ENCODE peak calls at places on chromosomes 11 and 22, in seven cellular contexts. J, V, P, N, C, X and H are unnamed samples.
A peak's percentile ranks its signal among the peaks of the same experiment; 100 is the strongest.

GRCh38 chr11:3990406-3990805 is 104.2 kb upstream of the RRM1 start:
- DNase-seq in J (no peak), V (no peak), P (no peak), N (no peak), C (no peak), X (no peak), H (no peak)

GRCh38 chr11:69122642-69123431 is 32.9 kb upstream of the SMIM38 start:
- DNase-seq in J (peak; percentile 97), V (peak; percentile 87), P (peak; percentile 66), N (peak; percentile 64), C (peak; percentile 94), X (no peak), H (peak; percentile 26)

GRCh38 chr11:74470526-74470925 is 3.2 kb upstream of the KCNE3 start:
- DNase-seq in J (no peak), V (no peak), P (no peak), N (no peak), C (no peak), X (no peak), H (no peak)

GRCh38 chr11:134312807-134313206 is 19.0 kb upstream of the GLB1L2 start:
- DNase-seq in J (no peak), V (no peak), P (no peak), N (no peak), C (no peak), X (no peak), H (no peak)

GRCh38 chr11:131595812-131596211 is 225.4 kb downstream of the NTM start:
- DNase-seq in J (no peak), V (no peak), P (no peak), N (no peak), C (no peak), X (no peak), H (peak; percentile 47)

GRCh38 chr22:46425011-46425410 is 89.5 kb downstream of the TRMU start:
- DNase-seq in J (no peak), V (no peak), P (no peak), N (no peak), C (no peak), X (no peak), H (no peak)

GRCh38 chr11:119472186-119472855 is 49.3 kb upstream of the THY1 start:
- DNase-seq in J (no peak), V (no peak), P (no peak), N (no peak), C (no peak), X (no peak), H (no peak)

GRCh38 chr11:105673089-105673488 is 63.2 kb downstream of the GRIA4 start:
- DNase-seq in J (no peak), V (no peak), P (peak; percentile 17), N (no peak), C (no peak), X (no peak), H (no peak)

GRCh38 chr11:93727985-93728791 is 13.1 kb downstream of the TAF1D start:
- DNase-seq in J (no peak), V (no peak), P (no peak), N (no peak), C (no peak), X (no peak), H (no peak)

GRCh38 chr11:32895471-32895870 is 2.9 kb downstream of the QSER1 start:
- DNase-seq in J (no peak), V (no peak), P (no peak), N (no peak), C (no peak), X (no peak), H (no peak)

GRCh38 chr11:18313985-18314763 is 7.8 kb downstream of the HPS5 start:
- DNase-seq in J (no peak), V (peak; percentile 61), P (no peak), N (no peak), C (no peak), X (no peak), H (no peak)

GRCh38 chr11:65499713-65500261 is 942 bp downstream of the MALAT1 start:
- DNase-seq in J (no peak), V (no peak), P (no peak), N (no peak), C (no peak), X (no peak), H (no peak)

GRCh38 chr11:88384678-88385015 is 47.1 kb upstream of the CTSC start:
- DNase-seq in J (no peak), V (no peak), P (no peak), N (no peak), C (no peak), X (no peak), H (no peak)

GRCh38 chr11:115657586-115657985 is 153.4 kb upstream of the CADM1 start:
- DNase-seq in J (no peak), V (no peak), P (no peak), N (no peak), C (no peak), X (no peak), H (no peak)

GRCh38 chr11:57709802-57710367 is 2.1 kb downstream of the MED19 start:
- DNase-seq in J (no peak), V (no peak), P (no peak), N (no peak), C (no peak), X (no peak), H (no peak)

GRCh38 chr11:110793556-110793955 is 81.3 kb upstream of the ARHGAP20 start:
- DNase-seq in J (no peak), V (no peak), P (no peak), N (no peak), C (no peak), X (no peak), H (no peak)

GRCh38 chr22:42436402-42436801 is 4.2 kb upstream of the NFAM1 start:
- DNase-seq in J (no peak), V (no peak), P (no peak), N (no peak), C (no peak), X (no peak), H (no peak)

GRCh38 chr11:59556115-59556882 is 45.0 kb downstream of the OR4D9 start:
- DNase-seq in J (no peak), V (no peak), P (peak; percentile 54), N (no peak), C (no peak), X (peak; percentile 77), H (peak; percentile 46)

GRCh38 chr11:99234534-99234933 is 213.8 kb downstream of the CNTN5 start:
- DNase-seq in J (no peak), V (no peak), P (no peak), N (no peak), C (no peak), X (no peak), H (no peak)

GRCh38 chr22:25572708-25573161 is 8.3 kb downstream of the GRK3 start:
- DNase-seq in J (no peak), V (no peak), P (no peak), N (no peak), C (no peak), X (no peak), H (no peak)

GRCh38 chr11:133303262-133303661 is 229.0 kb downstream of the OPCML start:
- DNase-seq in J (no peak), V (no peak), P (no peak), N (no peak), C (no peak), X (no peak), H (no peak)

GRCh38 chr22:30667486-30668305 is at the start of gene DUSP18:
- DNase-seq in J (peak; percentile 97), V (peak; percentile 96), P (peak; percentile 92), N (no peak), C (peak; percentile 96), X (peak; percentile 91), H (peak; percentile 87)
- H3K27ac ChIP-seq in J (no peak within 1 kb of the TSS), V (peak within 1 kb of the TSS; percentile 28), P (no peak within 1 kb of the TSS), N (peak within 1 kb of the TSS; percentile 86), C (peak within 1 kb of the TSS; percentile 78), X (peak within 1 kb of the TSS; percentile 52), H (no peak within 1 kb of the TSS)

DNA sequence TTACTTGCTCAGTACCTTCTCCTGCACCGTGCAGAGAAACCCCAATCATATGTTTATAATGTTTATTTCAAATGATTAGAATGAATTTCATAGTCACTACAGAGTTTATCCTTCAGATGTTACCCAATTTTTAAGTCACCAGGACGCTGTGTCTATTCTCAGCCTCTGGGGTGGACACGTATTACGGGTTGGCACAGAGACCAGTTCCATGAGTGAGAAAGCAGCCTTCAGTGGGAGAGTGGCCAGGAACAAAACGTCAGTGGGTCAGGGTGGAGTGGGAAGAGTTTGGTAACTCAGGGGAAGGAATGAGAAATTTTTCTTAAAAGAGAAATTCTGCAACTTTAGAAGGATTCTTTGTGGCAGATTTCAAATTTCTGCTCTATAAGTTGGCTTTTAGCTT is 77.1 kb upstream of the MTMR2 start:
- DNase-seq in J (peak; percentile 86), V (peak; percentile 84), P (peak; percentile 81), N (no peak), C (no peak), X (peak; percentile 94), H (no peak)
- H3K27ac ChIP-seq in J (no peak overlapping the region), V (peak overlapping the region; percentile 72), P (no peak overlapping the region), N (no peak overlapping the region), C (peak overlapping the region; percentile 46), X (peak overlapping the region; percentile 62), H (no peak overlapping the region)

GRCh38 chr11:123161386-123161785 is 33.7 kb downstream of the CLMP start:
- DNase-seq in J (no peak), V (no peak), P (no peak), N (no peak), C (no peak), X (no peak), H (no peak)

GRCh38 chr11:123157995-123158394 is 37.1 kb downstream of the CLMP start:
- DNase-seq in J (no peak), V (no peak), P (no peak), N (no peak), C (no peak), X (no peak), H (no peak)

GRCh38 chr11:123159146-123159857 is 35.7 kb downstream of the CLMP start:
- DNase-seq in J (no peak), V (no peak), P (no peak), N (no peak), C (peak; percentile 55), X (no peak), H (no peak)

GRCh38 chr11:123163621-123164020 is 31.4 kb downstream of the CLMP start:
- DNase-seq in J (no peak), V (no peak), P (no peak), N (no peak), C (no peak), X (no peak), H (no peak)

DNA sequence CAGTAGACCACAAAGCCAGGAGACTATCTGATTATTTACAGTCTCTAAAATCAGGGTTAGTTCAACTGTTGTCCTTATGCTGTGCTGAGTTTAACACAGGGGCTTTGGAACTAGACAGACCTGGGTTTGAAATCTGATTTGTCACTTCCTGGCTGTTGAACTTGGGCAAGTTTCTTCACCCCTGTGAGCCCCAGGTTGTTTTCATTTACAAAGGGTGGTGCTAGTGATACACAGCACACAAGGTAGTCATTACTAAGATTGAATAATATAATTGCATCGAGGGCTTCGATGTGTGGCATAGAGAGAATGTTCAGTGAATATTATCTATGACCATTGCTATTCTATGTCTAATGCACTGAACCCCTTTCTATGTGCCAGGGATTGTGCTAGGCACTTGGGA is 36.4 kb downstream of the CLMP start:
- DNase-seq in J (no peak), V (no peak), P (no peak), N (no peak), C (no peak), X (no peak), H (no peak)
- H3K27ac ChIP-seq in J (no peak overlapping the region), V (no peak overlapping the region), P (no peak overlapping the region), N (no peak overlapping the region), C (no peak overlapping the region), X (no peak overlapping the region), H (no peak overlapping the region)

DNA sequence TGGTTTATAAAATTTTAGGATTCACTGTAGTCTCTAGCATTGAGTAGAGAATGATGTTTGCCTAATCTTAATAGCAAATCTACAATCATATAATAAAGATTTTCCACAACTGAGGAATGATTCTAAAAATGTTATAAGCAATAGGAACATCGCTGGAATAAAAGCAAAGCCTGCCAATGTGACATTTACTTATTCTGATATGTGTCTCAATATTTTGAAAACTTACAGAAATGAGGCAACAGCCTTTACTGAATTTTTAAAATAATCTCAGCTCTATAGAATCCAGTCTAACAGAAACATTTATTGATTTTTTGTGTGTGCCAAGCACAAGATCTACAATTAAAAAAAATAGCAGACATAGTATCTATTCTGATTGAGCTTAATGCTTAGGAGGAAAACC is 303.7 kb upstream of the CCDC179 start:
- DNase-seq in J (no peak), V (no peak), P (no peak), N (no peak), C (no peak), X (no peak), H (no peak)
- H3K27ac ChIP-seq in J (no peak overlapping the region), V (no peak overlapping the region), P (no peak overlapping the region), N (no peak overlapping the region), C (no peak overlapping the region), X (no peak overlapping the region), H (no peak overlapping the region)